ENCODE peak calls at places on chromosome 22, in six cellular contexts. D, T, C, N, W and M are unnamed samples.
A peak's percentile ranks its signal among the peaks of the same experiment; 100 is the strongest.

GRCh38 chr22:36244522-36245391 is 5.4 kb upstream of the APOL2 start:
- DNase-seq in D (no peak), T (no peak), C (no peak), N (no peak), W (no peak), M (no peak)

GRCh38 chr22:50544746-50545253 is 899 bp upstream of the KLHDC7B start:
- DNase-seq in D (no peak), T (no peak), C (no peak), N (no peak), W (no peak), M (no peak)

GRCh38 chr22:20579273-20580120 is 72.1 kb downstream of the MED15 start:
- DNase-seq in D (no peak), T (no peak), C (no peak), N (no peak), W (no peak), M (no peak)

GRCh38 chr22:27461470-27461869 is 340.1 kb downstream of the MN1 start:
- DNase-seq in D (no peak), T (no peak), C (peak; percentile 58), N (peak; percentile 67), W (no peak), M (no peak)

GRCh38 chr22:36397081-36397766 is 9.5 kb upstream of the MYH9 start:
- DNase-seq in D (no peak), T (no peak), C (peak; percentile 64), N (no peak), W (no peak), M (no peak)

GRCh38 chr22:24996420-24996952 is 44.0 kb downstream of the KIAA1671 start:
- DNase-seq in D (no peak), T (no peak), C (peak; percentile 63), N (peak; percentile 74), W (no peak), M (no peak)

GRCh38 chr22:23789121-23789520 is 2.4 kb downstream of the SMARCB1 start:
- DNase-seq in D (no peak), T (no peak), C (no peak), N (no peak), W (no peak), M (no peak)

GRCh38 chr22:34587357-34588356 is 478.3 kb upstream of the ISX start:
- DNase-seq in D (no peak), T (no peak), C (no peak), N (no peak), W (no peak), M (no peak)

GRCh38 chr22:46666577-46667244 is 46.5 kb downstream of the GRAMD4 start:
- DNase-seq in D (no peak), T (no peak), C (no peak), N (no peak), W (no peak), M (no peak)